ENCODE peak calls at places on chromosome 19, in nine cellular contexts. P is thoracic aorta; W is Daoy; V is SJCRH30; A is myocyte; H is stimulated activated effector memory CD8-positive, alpha-beta T cell treated with anti-CD3 and anti-CD28 coated beads, Interleukin-12 subunit alpha, Interleukin-12 subunit beta, amount 100 ng/mL, for 72 hours; X is NCI-H2081; C is cardiac fibroblast; Z is COR-L47. E is an unnamed sample.
A peak's percentile ranks its signal among the peaks of the same experiment; 100 is the strongest.

GRCh38 chr19:28727133-28727834 is 485.7 kb downstream of the UQCRFS1 start:
- DNase-seq in P (no peak), W (peak; percentile 47), V (no peak), A (no peak), H (no peak), X (no peak), C (peak; percentile 27), Z (no peak), E (no peak)

GRCh38 chr19:53002479-53002878 is 11.2 kb upstream of the ERVV-1 start:
- DNase-seq in P (no peak), W (no peak), V (no peak), A (no peak), H (no peak), X (no peak), C (no peak), Z (no peak), E (no peak)

GRCh38 chr19:45507864-45508680 is 793 bp downstream of the VASP start:
- DNase-seq in P (no peak), W (peak; percentile 78), V (peak; percentile 77), A (peak; percentile 81), H (no peak), X (peak; percentile 39), C (no peak), Z (peak; percentile 73), E (peak; percentile 44)

GRCh38 chr19:44576843-44577565 is 36.4 kb upstream of the IGSF23 start:
- DNase-seq in P (no peak), W (peak; percentile 64), V (peak; percentile 25), A (peak; percentile 24), H (no peak), X (peak; percentile 38), C (peak; percentile 37), Z (peak; percentile 37), E (peak; percentile 39)

GRCh38 chr19:45613926-45614725 is 12.1 kb upstream of the GPR4 start:
- DNase-seq in P (no peak), W (peak; percentile 94), V (no peak), A (peak; percentile 77), H (peak; percentile 36), X (no peak), C (peak; percentile 88), Z (no peak), E (peak; percentile 94)

GRCh38 chr19:48859711-48860572 is 8.5 kb downstream of the PLEKHA4 start:
- DNase-seq in P (no peak), W (no peak), V (no peak), A (no peak), H (no peak), X (no peak), C (no peak), Z (no peak), E (no peak)

GRCh38 chr19:13842294-13843103 is 34.4 kb upstream of the NANOS3 start:
- DNase-seq in P (peak; percentile 70), W (peak; percentile 87), V (peak; percentile 89), A (peak; percentile 85), H (peak; percentile 62), X (no peak), C (peak; percentile 90), Z (no peak), E (peak; percentile 87)

GRCh38 chr19:29098863-29099481 is 114.0 kb downstream of the UQCRFS1 start:
- DNase-seq in P (peak; percentile 11), W (peak; percentile 77), V (no peak), A (peak; percentile 80), H (no peak), X (no peak), C (peak; percentile 83), Z (no peak), E (peak; percentile 97)

GRCh38 chr19:15372470-15372869 is 7.1 kb downstream of the AKAP8 start:
- DNase-seq in P (no peak), W (no peak), V (no peak), A (no peak), H (no peak), X (no peak), C (no peak), Z (no peak), E (no peak)

GRCh38 chr19:8363803-8364771 is at the start of gene ANGPTL4:
- DNase-seq in P (peak; percentile 53), W (peak; percentile 68), V (no peak), A (peak; percentile 53), H (peak; percentile 68), X (no peak), C (peak; percentile 92), Z (no peak), E (peak; percentile 78)

GRCh38 chr19:17902701-17903100 is 30.1 kb upstream of the CCDC124 start:
- DNase-seq in P (no peak), W (peak; percentile 24), V (peak; percentile 89), A (peak; percentile 95), H (no peak), X (no peak), C (peak; percentile 31), Z (no peak), E (no peak)

GRCh38 chr19:31119951-31120690 is 229.1 kb downstream of the TSHZ3 start:
- DNase-seq in P (no peak), W (no peak), V (no peak), A (peak; percentile 72), H (no peak), X (no peak), C (no peak), Z (no peak), E (no peak)

GRCh38 chr19:15400521-15401396 is 18.0 kb downstream of the AKAP8L start:
- DNase-seq in P (no peak), W (no peak), V (no peak), A (no peak), H (no peak), X (no peak), C (no peak), Z (no peak), E (no peak)

GRCh38 chr19:56740478-56740877 is 68.9 kb upstream of the ZNF835 start:
- DNase-seq in P (no peak), W (peak; percentile 4), V (peak; percentile 36), A (no peak), H (no peak), X (no peak), C (no peak), Z (no peak), E (no peak)

GRCh38 chr19:48539503-48540096 is 12.4 kb upstream of the SULT2B1 start:
- DNase-seq in P (no peak), W (peak; percentile 69), V (peak; percentile 36), A (no peak), H (no peak), X (peak; percentile 93), C (peak; percentile 67), Z (peak; percentile 92), E (peak; percentile 78)

GRCh38 chr19:1852294-1852646 is 4.0 kb upstream of the REXO1 start:
- DNase-seq in P (no peak), W (no peak), V (peak; percentile 38), A (no peak), H (no peak), X (no peak), C (no peak), Z (no peak), E (no peak)